ENCODE peak calls at places on chromosome 11, in ten cellular contexts. V is endothelial cell, B is testis, M is fibroblast of pulmonary artery, E is lower lobe of right lung, I is pancreas, J is spleen, T is Calu3, F is type B pancreatic cell, K is right lobe of liver. R is an unnamed sample.

GRCh38 chr11:69914286-69915150 is 95.3 kb upstream of the FGF3 start:
- DNase-seq in I (no peak), M (no peak), J (peak), E (peak), V (no peak), K (peak), T (peak), B (no peak), F (no peak), R (no peak)

GRCh38 chr11:67051494-67051893 is 5.2 kb upstream of the RHOD start:
- DNase-seq in T (no peak), M (no peak), J (no peak), F (no peak), B (no peak), V (no peak), I (no peak), E (no peak), K (no peak), R (no peak)

GRCh38 chr11:60633645-60634044 is 65.8 kb upstream of the MS4A8 start:
- DNase-seq in T (no peak), F (no peak), I (no peak), E (no peak), K (no peak), V (no peak), B (no peak), J (no peak), M (no peak), R (no peak)

GRCh38 chr11:102676086-102676485 is 29.5 kb downstream of the MMP27 start:
- DNase-seq in B (no peak), F (no peak), T (no peak), J (no peak), V (no peak), K (no peak), I (no peak), E (no peak), M (no peak), R (no peak)

GRCh38 chr11:83641511-83641910 is 355.3 kb upstream of the CCDC90B start:
- DNase-seq in J (no peak), K (no peak), V (no peak), T (no peak), F (no peak), B (no peak), M (peak), E (no peak), I (no peak), R (peak)

GRCh38 chr11:78138694-78139421 is 568 bp downstream of the ALG8 start:
- DNase-seq in F (no peak), B (no peak), V (peak), M (peak), T (peak), I (no peak), K (peak), J (no peak), E (no peak), R (no peak)

GRCh38 chr11:67500818-67501584 is 4.2 kb downstream of the PITPNM1 start:
- DNase-seq in K (no peak), M (no peak), E (no peak), I (no peak), B (no peak), F (no peak), J (no peak), V (no peak), T (no peak), R (no peak)

GRCh38 chr11:104892723-104893511 is 5.3 kb downstream of the CASP12 start:
- DNase-seq in T (no peak), V (no peak), K (no peak), M (peak), F (no peak), B (no peak), I (no peak), J (no peak), E (no peak), R (no peak)

GRCh38 chr11:44816761-44817160 is 90.0 kb downstream of the TSPAN18 start:
- DNase-seq in M (no peak), V (no peak), E (no peak), J (peak), K (no peak), B (no peak), I (no peak), T (no peak), F (no peak), R (no peak)

GRCh38 chr11:67366546-67366945 is 6.9 kb downstream of the CLCF1 start:
- DNase-seq in J (no peak), F (no peak), B (peak), I (no peak), K (no peak), M (peak), E (no peak), T (no peak), V (no peak), R (no peak)

GRCh38 chr11:33785609-33786008 is 11.3 kb upstream of the FBXO3 start:
- DNase-seq in J (no peak), E (no peak), K (no peak), F (no peak), T (no peak), I (no peak), M (no peak), V (no peak), B (no peak), R (no peak)

GRCh38 chr11:46916669-46917108 is 1.7 kb downstream of the LRP4 start:
- DNase-seq in M (peak), E (no peak), B (peak), K (no peak), T (peak), J (no peak), I (peak), V (peak), F (no peak), R (peak)

GRCh38 chr11:96311120-96311568 is 31.9 kb downstream of the MAML2 start:
- DNase-seq in F (no peak), E (no peak), I (no peak), K (no peak), T (no peak), M (peak), B (no peak), V (no peak), J (no peak), R (no peak)

GRCh38 chr11:75445315-75445953 is 12.4 kb upstream of the KLHL35 start:
- DNase-seq in M (peak), V (peak), F (peak), B (peak), J (peak), K (peak), T (peak), I (peak), E (peak), R (peak)

GRCh38 chr11:1041471-1041870 is 5.0 kb upstream of the MUC6 start:
- DNase-seq in J (peak), B (no peak), E (peak), V (no peak), M (no peak), K (no peak), I (peak), F (no peak), T (no peak), R (no peak)

GRCh38 chr11:132718711-132719641 is 813.3 kb downstream of the OPCML start:
- DNase-seq in J (no peak), K (no peak), I (no peak), T (no peak), B (peak), F (no peak), V (no peak), M (no peak), E (no peak), R (no peak)

GRCh38 chr11:111975076-111975806 is 38.1 kb downstream of the DIXDC1 start:
- DNase-seq in K (no peak), M (no peak), I (no peak), F (no peak), E (no peak), B (peak), T (no peak), J (no peak), V (no peak), R (no peak)

GRCh38 chr11:29781268-29781667 is 235.6 kb downstream of the KCNA4 start:
- DNase-seq in K (no peak), I (no peak), E (no peak), F (no peak), M (peak), V (no peak), J (no peak), B (peak), T (no peak), R (no peak)

GRCh38 chr11:82899957-82900276 is 313 bp downstream of the PRCP start:
- DNase-seq in B (no peak), K (no peak), J (no peak), F (no peak), E (no peak), I (no peak), T (no peak), V (no peak), M (no peak), R (no peak)

GRCh38 chr11:69014084-69014935 is 1.3 kb upstream of the MRGPRF start:
- DNase-seq in I (no peak), M (no peak), F (no peak), K (no peak), T (no peak), J (peak), B (peak), E (no peak), V (no peak), R (peak)

GRCh38 chr11:59756496-59756840 is 1.3 kb downstream of the STX3 start:
- DNase-seq in K (no peak), V (no peak), I (no peak), F (no peak), E (no peak), T (no peak), J (no peak), M (peak), B (no peak), R (no peak)

GRCh38 chr11:124761301-124762021 is 629 bp downstream of the ESAM start:
- DNase-seq in K (no peak), T (no peak), F (no peak), V (peak), M (no peak), J (no peak), E (no peak), B (no peak), I (no peak), R (no peak)

GRCh38 chr11:101516546-101516945 is 67.3 kb downstream of the TRPC6 start:
- DNase-seq in V (peak), K (no peak), E (no peak), T (no peak), M (no peak), B (no peak), F (no peak), I (no peak), J (no peak), R (no peak)

GRCh38 chr11:15688351-15688792 is 573.6 kb downstream of the INSC start:
- DNase-seq in F (no peak), V (no peak), K (peak), J (no peak), M (peak), I (peak), E (no peak), T (peak), B (peak), R (no peak)

GRCh38 chr11:80900265-80900664 is 1459.4 kb upstream of the TENM4 start:
- DNase-seq in V (no peak), I (no peak), F (no peak), T (no peak), J (no peak), E (no peak), K (no peak), B (no peak), M (no peak), R (no peak)

GRCh38 chr11:27281276-27281675 is 81.7 kb downstream of the CCDC34 start:
- DNase-seq in I (no peak), K (no peak), V (no peak), J (no peak), E (no peak), T (no peak), M (no peak), B (no peak), F (no peak), R (no peak)

GRCh38 chr11:78698612-78699011 is 123.9 kb upstream of the NARS2 start:
- DNase-seq in F (no peak), M (peak), K (no peak), J (no peak), I (no peak), V (no peak), B (no peak), T (no peak), E (no peak), R (no peak)

GRCh38 chr11:93225642-93226041 is 27.9 kb upstream of the SLC36A4 start:
- DNase-seq in F (no peak), B (no peak), E (no peak), V (no peak), J (no peak), M (peak), K (no peak), I (no peak), T (no peak), R (no peak)

GRCh38 chr11:94706211-94706610 is 61.9 kb upstream of the AMOTL1 start:
- DNase-seq in I (no peak), V (no peak), M (no peak), K (no peak), F (no peak), E (no peak), T (no peak), B (no peak), J (no peak), R (no peak)

GRCh38 chr11:122248939-122249338 is 132.9 kb upstream of the BLID start:
- DNase-seq in I (no peak), F (no peak), T (no peak), B (no peak), E (no peak), M (peak), V (no peak), K (no peak), J (no peak), R (no peak)

GRCh38 chr11:68810164-68810563 is 31.6 kb downstream of the CPT1A start:
- DNase-seq in T (no peak), B (peak), J (no peak), M (no peak), K (no peak), E (no peak), F (no peak), V (no peak), I (peak), R (peak)

GRCh38 chr11:3096909-3097395 is 39.7 kb upstream of the CARS1 start:
- DNase-seq in K (no peak), F (no peak), E (no peak), M (no peak), I (no peak), V (no peak), B (no peak), J (no peak), T (no peak), R (no peak)

GRCh38 chr11:67351275-67352005 is 1.9 kb downstream of the POLD4 start:
- DNase-seq in K (no peak), J (peak), E (peak), M (peak), B (peak), I (peak), T (peak), F (no peak), V (no peak), R (peak)

GRCh38 chr11:123474994-123475393 is 44.9 kb downstream of the GRAMD1B start:
- DNase-seq in I (no peak), F (no peak), M (peak), E (no peak), V (no peak), B (peak), K (no peak), J (no peak), T (no peak), R (no peak)

GRCh38 chr11:65316311-65316978 is 1.8 kb downstream of the CDC42EP2 start:
- DNase-seq in B (peak), M (peak), T (no peak), V (peak), K (no peak), I (no peak), E (peak), J (no peak), F (no peak), R (peak)

GRCh38 chr11:65315866-65316233 is 1.2 kb downstream of the CDC42EP2 start:
- DNase-seq in M (no peak), E (no peak), F (no peak), I (no peak), T (no peak), J (no peak), K (no peak), V (no peak), B (no peak), R (no peak)

GRCh38 chr11:65315204-65315865 is 669 bp downstream of the CDC42EP2 start:
- DNase-seq in E (peak), M (peak), B (peak), J (peak), I (peak), K (peak), T (peak), F (peak), V (peak), R (peak)

GRCh38 chr11:65316979-65317786 is 2.5 kb downstream of the CDC42EP2 start:
- DNase-seq in T (peak), M (peak), V (peak), K (peak), F (no peak), B (peak), J (no peak), I (peak), E (peak), R (peak)

GRCh38 chr11:65314501-65315203 is at the start of gene CDC42EP2:
- DNase-seq in M (peak), T (peak), E (peak), K (peak), B (peak), V (peak), J (peak), F (peak), I (peak), R (peak)
- TF ChIP-seq CTCF in M (no peak), T (no peak), E (no peak), K (no peak), B (no peak), V (no peak), J (no peak), F (no peak), I (no peak), R (no peak)

GRCh38 chr11:31050061-31050790 is 319.3 kb downstream of the DCDC1 start:
- DNase-seq in V (no peak), B (no peak), E (no peak), F (no peak), K (no peak), M (no peak), J (no peak), I (no peak), T (peak), R (no peak)

DNA sequence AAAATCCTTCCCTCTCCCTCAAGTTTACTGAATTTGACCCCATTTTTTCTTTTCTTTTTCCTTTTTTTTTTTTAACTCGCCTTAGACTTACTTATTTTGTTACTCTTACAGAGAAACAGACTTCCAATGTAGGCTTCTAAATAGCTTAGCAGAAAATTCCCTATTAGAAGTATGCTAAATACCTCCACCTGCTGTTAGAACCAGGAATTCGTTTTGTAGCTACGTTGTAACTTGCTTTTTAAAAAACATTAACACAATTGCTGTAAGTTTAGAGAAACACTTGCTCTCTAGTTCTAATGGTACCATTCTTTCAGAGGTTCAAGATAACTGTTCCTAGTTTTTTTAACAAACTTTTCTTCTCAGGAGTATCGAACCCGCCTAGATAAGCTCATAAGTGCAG is 324.2 kb downstream of the DCDC1 start:
- DNase-seq in B (no peak), T (no peak), E (no peak), K (no peak), J (no peak), M (peak), V (no peak), I (no peak), F (no peak), R (no peak)
- TF ChIP-seq CTCF in B (peak), T (no peak), E (no peak), K (peak), J (no peak), M (peak), V (peak), I (no peak), F (peak), R (no peak)

DNA sequence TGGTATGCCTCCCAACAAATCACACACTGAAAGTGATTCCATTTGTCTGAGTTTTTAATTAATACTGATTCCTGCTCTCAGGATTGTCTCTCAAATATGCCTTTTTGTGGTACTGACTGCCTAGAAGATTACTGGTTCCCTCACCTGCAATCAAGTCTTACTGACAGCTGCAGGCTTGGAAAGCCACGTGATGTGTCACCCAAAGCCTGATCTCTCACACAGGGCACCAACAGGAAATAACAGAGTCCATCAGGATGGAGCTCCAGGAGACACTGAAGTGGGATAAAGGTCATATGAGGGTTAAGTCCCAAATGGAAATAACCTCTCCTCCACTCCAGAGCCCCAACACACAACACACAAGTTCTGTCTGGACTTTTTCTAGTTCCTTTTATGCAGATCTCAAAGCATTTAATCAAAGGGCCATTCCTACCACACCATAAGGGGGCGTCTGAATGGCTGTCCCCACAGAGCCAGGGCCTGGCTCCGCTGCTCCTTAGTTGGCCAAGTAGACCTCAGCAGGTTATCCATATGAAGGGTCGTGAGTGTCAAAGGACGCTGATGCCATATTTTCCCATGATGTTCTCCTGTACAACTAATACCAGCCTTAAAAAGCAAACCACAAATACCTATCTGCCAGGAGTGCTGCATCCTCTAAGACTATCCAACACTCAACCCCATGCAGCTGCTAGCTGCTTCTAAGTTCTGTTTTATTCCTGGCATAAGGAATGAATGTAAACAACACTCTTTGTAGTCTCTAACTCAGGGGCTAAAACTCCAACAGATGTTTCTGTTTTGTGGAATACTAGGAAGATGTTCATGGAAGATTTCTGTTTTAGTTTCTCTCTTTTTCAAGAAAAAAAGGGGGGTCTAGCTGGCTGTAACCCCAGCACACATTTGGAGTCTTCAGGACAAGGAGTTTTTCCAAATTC is 13.0 kb downstream of the SCUBE2 start:
- DNase-seq in K (no peak), B (no peak), M (no peak), J (no peak), F (no peak), T (no peak), I (no peak), V (no peak), E (no peak), R (no peak)
- TF ChIP-seq CTCF in K (no peak), B (no peak), M (no peak), J (no peak), F (no peak), T (no peak), I (no peak), V (no peak), E (no peak), R (no peak)

DNA sequence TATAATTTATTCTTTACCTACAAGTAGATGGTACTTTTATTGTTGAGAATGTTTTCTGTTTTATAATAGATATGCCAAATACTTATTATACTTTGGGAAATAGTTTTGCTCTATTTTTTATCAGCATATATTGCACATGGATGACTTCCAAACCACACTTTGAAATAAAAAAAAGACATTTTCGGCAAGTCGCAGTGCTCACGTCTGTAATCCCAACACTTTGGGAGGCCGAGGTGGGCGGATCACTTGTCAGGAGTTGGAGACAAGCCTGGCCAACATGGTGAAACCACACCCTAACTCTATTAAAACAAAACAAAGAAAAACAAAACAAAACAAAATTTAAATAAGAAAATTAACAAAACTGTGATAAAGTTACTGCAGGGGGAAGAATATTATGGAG is 983.9 kb upstream of the CNTN5 start:
- DNase-seq in I (no peak), K (no peak), E (no peak), B (no peak), V (no peak), J (no peak), F (no peak), M (peak), T (no peak), R (no peak)
- TF ChIP-seq CTCF in I (no peak), K (no peak), E (no peak), B (no peak), V (no peak), J (no peak), F (no peak), M (no peak), T (no peak), R (no peak)

R was measured in mucosa of descending colon.